ENCODE peak calls at places on chromosomes 7 and 10, in eight cellular contexts. U is body of pancreas, O is endothelial cell of umbilical vein, J is ovary, V is right lobe of liver, H is prostate gland, R is adrenal gland, M is IMR-90. P is an unnamed sample.

GRCh38 chr10:32501906-32502305 is 56.0 kb downstream of the CCDC7 start:
- DNase-seq in H (no peak), O (no peak), M (no peak), V (no peak), R (no peak), J (no peak), U (no peak), P (no peak)

GRCh38 chr7:149261321-149261828 is 621 bp upstream of the ZNF783 start:
- DNase-seq in R (no peak), U (no peak), O (no peak), H (no peak), J (no peak), M (peak), V (no peak), P (no peak)

GRCh38 chr7:157445246-157445955 is 108.6 kb downstream of the DNAJB6 start:
- DNase-seq in V (no peak), J (no peak), R (no peak), H (no peak), U (no peak), O (no peak), M (no peak), P (no peak)

GRCh38 chr10:96935148-96935547 is 103.0 kb downstream of the LCOR start:
- DNase-seq in M (no peak), H (no peak), R (no peak), V (no peak), J (no peak), O (no peak), U (no peak), P (no peak)

GRCh38 chr7:1646957-1647891 is 22.9 kb upstream of the ELFN1 start:
- DNase-seq in J (no peak), H (no peak), V (peak), M (no peak), R (no peak), O (no peak), U (no peak), P (no peak)

GRCh38 chr10:103745264-103746247 is 109.8 kb downstream of the SH3PXD2A start:
- DNase-seq in V (no peak), R (no peak), J (no peak), U (no peak), H (peak), M (peak), O (peak), P (no peak)

GRCh38 chr10:122505885-122506284 is 44.5 kb downstream of the HTRA1 start:
- DNase-seq in O (no peak), U (no peak), H (no peak), V (no peak), M (no peak), R (no peak), J (no peak), P (no peak)

GRCh38 chr10:79475877-79476276 is 30.5 kb upstream of the ZCCHC24 start:
- DNase-seq in J (no peak), M (no peak), U (no peak), H (no peak), O (no peak), V (no peak), R (no peak), P (no peak)

GRCh38 chr7:4824120-4824775 is 37.6 kb downstream of the PAPOLB start:
- DNase-seq in V (no peak), U (no peak), J (peak), H (no peak), M (peak), R (no peak), O (no peak), P (no peak)

GRCh38 chr7:96402913-96403312 is 81.0 kb upstream of the SLC25A13 start:
- DNase-seq in H (no peak), M (no peak), R (no peak), U (no peak), O (no peak), V (no peak), J (no peak), P (no peak)

GRCh38 chr7:101099969-101100781 is 14.9 kb downstream of the TRIM56 start:
- DNase-seq in J (peak), O (peak), V (peak), R (peak), H (peak), U (peak), M (peak), P (peak)

GRCh38 chr7:90723233-90723632 is 127.1 kb downstream of the CDK14 start:
- DNase-seq in R (no peak), V (no peak), M (no peak), J (no peak), H (no peak), U (no peak), O (no peak), P (peak)

GRCh38 chr10:100970076-100970913 is 991 bp downstream of the SEMA4G start:
- DNase-seq in J (peak), V (peak), R (no peak), O (no peak), H (peak), M (no peak), U (peak), P (peak)

GRCh38 chr7:134770676-134771075 is 8.8 kb upstream of the CALD1 start:
- DNase-seq in M (no peak), V (no peak), J (no peak), H (no peak), R (no peak), O (no peak), U (no peak), P (peak)

GRCh38 chr10:77943086-77943901 is 16.7 kb upstream of the DLG5 start:
- DNase-seq in J (no peak), R (no peak), H (peak), V (no peak), O (peak), U (peak), M (peak), P (no peak)

GRCh38 chr10:33335550-33335799 is 1.0 kb upstream of the NRP1 start:
- DNase-seq in J (no peak), M (no peak), U (no peak), V (no peak), H (no peak), O (no peak), R (no peak), P (no peak)

GRCh38 chr7:12031186-12031585 is 179.9 kb upstream of the TMEM106B start:
- DNase-seq in O (no peak), M (peak), U (no peak), V (no peak), J (no peak), H (no peak), R (no peak), P (no peak)

GRCh38 chr10:97564776-97565175 is 7.8 kb upstream of the ANKRD2 start:
- DNase-seq in H (no peak), O (no peak), J (no peak), M (peak), U (no peak), R (no peak), V (no peak), P (no peak)

GRCh38 chr7:129332354-129333056 is 101.7 kb upstream of the STRIP2 start:
- DNase-seq in H (no peak), J (no peak), M (peak), R (no peak), U (no peak), O (peak), V (no peak), P (no peak)

GRCh38 chr7:158611541-158611940 is 23.9 kb upstream of the PTPRN2 start:
- DNase-seq in H (no peak), V (no peak), J (no peak), M (no peak), R (no peak), O (no peak), U (no peak), P (no peak)

GRCh38 chr10:132368881-132369635 is 27.9 kb upstream of the PWWP2B start:
- DNase-seq in V (peak), O (no peak), J (no peak), H (no peak), U (no peak), R (no peak), M (peak), P (no peak)

GRCh38 chr10:122490786-122491680 is 29.7 kb downstream of the HTRA1 start:
- DNase-seq in R (no peak), M (no peak), J (peak), V (no peak), O (no peak), H (peak), U (no peak), P (no peak)

GRCh38 chr10:97197030-97197500 is 11.3 kb upstream of the SLIT1 start:
- DNase-seq in O (no peak), R (no peak), U (no peak), M (no peak), J (no peak), H (peak), V (no peak), P (no peak)

GRCh38 chr10:61271127-61271780 is 181.9 kb downstream of the TMEM26 start:
- DNase-seq in V (no peak), O (peak), R (no peak), H (no peak), J (no peak), M (peak), U (no peak), P (no peak)

GRCh38 chr10:29276251-29276850 is 12.5 kb upstream of the LYZL1 start:
- DNase-seq in H (no peak), U (no peak), J (no peak), M (no peak), O (no peak), R (no peak), V (no peak), P (peak)

GRCh38 chr10:86163522-86164215 is 202.9 kb downstream of the GRID1 start:
- DNase-seq in M (no peak), U (no peak), J (no peak), H (no peak), R (no peak), V (peak), O (no peak), P (no peak)

GRCh38 chr7:121204537-121204936 is 124.3 kb upstream of the WNT16 start:
- DNase-seq in O (no peak), H (no peak), V (no peak), J (no peak), R (no peak), M (peak), U (no peak), P (no peak)

GRCh38 chr10:102643346-102644065 is 773 bp upstream of the TRIM8 start:
- DNase-seq in V (peak), H (peak), R (peak), M (peak), J (peak), U (peak), O (peak), P (no peak)

GRCh38 chr10:62594093-62594520 is 210.4 kb upstream of the ADO start:
- DNase-seq in H (peak), U (peak), M (peak), V (peak), R (peak), J (peak), O (peak), P (no peak)

GRCh38 chr10:132396495-132397035 is 435 bp upstream of the PWWP2B start:
- DNase-seq in U (peak), H (peak), V (no peak), O (no peak), R (peak), M (peak), J (peak), P (no peak)

GRCh38 chr7:128211626-128212025 is 29.5 kb upstream of the LEP start:
- DNase-seq in U (no peak), O (no peak), V (no peak), R (no peak), H (no peak), J (no peak), M (no peak), P (no peak)

GRCh38 chr7:148079681-148080080 is 510.9 kb upstream of the C7orf33 start:
- DNase-seq in R (no peak), V (no peak), U (no peak), O (no peak), M (no peak), J (no peak), H (no peak), P (no peak)

GRCh38 chr7:148079206-148079605 is 511.4 kb upstream of the C7orf33 start:
- DNase-seq in O (no peak), U (no peak), V (no peak), M (no peak), J (no peak), R (no peak), H (no peak), P (no peak)

DNA sequence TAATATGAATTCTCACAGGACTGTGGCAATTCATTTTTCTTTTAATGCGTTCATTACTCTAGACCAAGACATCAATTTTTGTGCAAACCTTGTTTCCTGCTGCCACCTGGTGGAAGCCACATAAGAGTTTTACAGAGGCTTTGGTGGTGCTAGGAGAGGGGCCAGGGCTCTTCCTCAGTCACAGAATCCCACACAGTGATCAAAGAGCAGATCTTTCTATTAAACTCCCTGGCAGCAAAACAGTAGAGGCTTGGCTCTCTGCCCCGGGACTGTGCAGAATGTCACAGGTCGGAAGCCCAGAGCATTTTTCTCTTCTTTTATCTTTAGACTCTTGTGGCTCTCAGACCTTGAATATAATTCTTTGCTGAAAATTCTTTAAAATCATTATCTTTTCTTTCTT is 506.4 kb upstream of the C7orf33 start:
- DNase-seq in R (peak), V (peak), J (peak), U (peak), M (peak), H (peak), O (no peak), P (no peak)
- TF ChIP-seq CTCF in R (peak), V (peak), J (peak), U (peak), M (peak), H (no peak), O (no peak), P (peak)

DNA sequence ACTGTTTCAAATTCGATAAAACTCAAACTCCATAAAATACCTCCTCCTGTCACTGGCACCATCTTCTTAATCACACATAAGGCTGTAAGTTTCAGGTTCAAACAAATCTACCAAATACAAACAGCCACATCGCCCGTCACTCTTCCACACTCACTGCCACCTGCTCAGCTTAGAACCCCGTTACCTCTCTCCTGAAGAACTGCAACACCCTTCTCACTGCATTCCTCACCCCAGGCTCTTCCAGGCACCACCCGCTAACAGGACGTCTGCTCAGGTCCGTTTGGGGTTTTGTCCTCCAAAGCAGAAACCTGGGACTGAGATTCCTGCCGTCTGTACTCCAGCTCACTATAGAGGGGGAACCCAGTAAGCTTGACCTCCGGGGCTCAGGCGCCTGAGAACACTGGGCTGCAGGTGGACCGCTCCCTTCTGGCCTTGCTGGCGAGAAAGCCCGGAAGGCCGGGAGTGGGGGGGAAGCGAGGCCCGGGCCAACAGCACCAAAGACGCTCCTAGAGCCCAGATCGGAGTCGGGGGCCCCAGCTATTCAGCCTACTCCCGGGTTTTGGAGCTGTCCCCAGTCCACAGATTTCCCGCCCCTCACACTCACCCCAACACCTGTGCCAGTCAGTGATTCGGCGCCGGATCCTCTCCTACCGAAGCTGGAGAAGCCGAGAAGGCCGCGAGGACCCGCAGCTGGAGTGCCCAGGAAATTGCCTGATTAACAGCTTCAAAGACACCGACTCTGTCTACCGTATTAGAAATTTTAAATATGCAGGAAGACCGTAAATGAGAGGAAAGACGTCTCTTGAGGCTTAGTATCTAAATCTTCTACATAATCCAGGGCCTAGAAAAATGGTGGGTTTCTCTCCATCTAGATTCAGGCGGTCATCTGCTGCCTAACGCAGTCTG is at the start of gene AP3M1:
- DNase-seq in H (peak), U (peak), J (peak), O (peak), V (peak), M (no peak), R (peak), P (peak)
- TF ChIP-seq POLR2A in H (no peak), U (peak), J (peak), O (no peak), V (no peak), M (no peak), R (no peak), P (no peak)

DNA sequence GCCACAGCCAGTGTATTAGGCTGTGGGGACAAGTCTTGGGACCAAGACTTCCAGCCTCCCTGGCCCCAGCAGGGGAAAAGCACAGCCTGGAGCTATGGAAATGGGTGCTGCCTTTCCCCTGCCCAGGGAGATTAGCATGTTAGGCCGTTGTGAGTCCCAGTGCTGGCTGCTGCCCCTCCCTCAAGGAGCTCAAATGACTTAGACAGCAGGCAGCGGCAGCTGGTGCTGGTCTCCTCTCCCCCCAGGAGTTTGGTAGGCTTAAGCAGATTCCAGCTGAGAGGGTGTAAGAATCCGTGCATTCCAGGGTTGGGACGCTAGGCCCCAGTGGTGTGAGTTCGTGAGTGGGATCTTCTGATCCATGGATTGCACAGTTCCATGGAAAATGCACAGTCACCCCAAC is 301.5 kb upstream of the PHF14 start:
- DNase-seq in H (no peak), J (no peak), U (no peak), O (no peak), V (no peak), M (no peak), R (no peak), P (no peak)
- TF ChIP-seq CTCF in H (no peak), J (no peak), U (no peak), O (no peak), V (no peak), M (no peak), R (no peak), P (no peak)

GRCh38 chr10:54653518-54653917 is 147.5 kb downstream of the PCDH15 start:
- DNase-seq in J (no peak), O (no peak), H (no peak), R (no peak), U (no peak), V (no peak), M (no peak), P (no peak)
- TF ChIP-seq POLR2A in J (no peak), O (no peak), H (no peak), R (no peak), U (no peak), V (no peak), M (no peak), P (no peak)

DNA sequence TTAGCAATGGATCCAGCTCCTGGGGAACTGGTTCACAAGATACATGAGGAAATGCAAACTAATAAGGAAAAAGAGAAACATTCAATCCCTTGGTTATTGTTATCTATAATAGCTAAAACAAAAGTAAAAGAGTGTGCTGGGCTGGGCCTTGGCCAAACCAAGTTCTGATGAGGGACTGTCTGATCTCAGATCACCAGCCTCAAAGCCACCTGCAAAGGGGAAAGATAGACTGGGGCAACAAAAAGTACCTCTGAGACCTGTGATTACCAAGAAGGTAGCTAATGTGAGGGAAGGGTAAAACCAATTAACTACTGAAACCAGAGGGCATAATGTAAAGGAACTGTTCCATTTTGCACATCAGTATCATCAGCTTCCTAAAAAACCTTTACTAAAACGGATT is 51.2 kb downstream of the HTR7 start:
- DNase-seq in U (no peak), J (no peak), O (no peak), V (no peak), M (no peak), H (no peak), R (no peak), P (no peak)
- TF ChIP-seq CTCF in U (no peak), J (no peak), O (no peak), V (no peak), M (no peak), H (no peak), R (no peak), P (no peak)

P was measured in esophagus muscularis mucosa.